ENCODE peak calls at places on chromosomes 16 and 17, in seven cellular contexts. F is GM23338, E is HCT116, G is GM23248, V is PC-3, Y is MM.1S, U is SK-N-SH. S is an unnamed sample. For H3K79me2 and H3K9me2, the result is how much of the 10 kb centered on the place peaks cover.

GRCh38 chr17:50787106-50787505 is 19.8 kb upstream of the ANKRD40CL start:
- DNase-seq in E (no peak), Y (no peak), U (no peak), F (no peak), V (no peak), G (no peak), S (no peak)

GRCh38 chr17:2549392-2550211 is 37.9 kb upstream of the METTL16 start:
- DNase-seq in E (no peak), G (no peak), U (no peak), F (peak), V (no peak), Y (no peak), S (no peak)

GRCh38 chr16:71843517-71844031 is 2.2 kb upstream of the ATXN1L start:
- DNase-seq in U (no peak), V (no peak), E (no peak), Y (peak), G (no peak), F (no peak), S (no peak)

GRCh38 chr16:87703071-87703470 is 62.7 kb downstream of the KLHDC4 start:
- DNase-seq in E (no peak), G (no peak), V (no peak), Y (no peak), U (no peak), F (no peak), S (no peak)

GRCh38 chr17:46772013-46772878 is 46.2 kb downstream of the WNT3 start:
- DNase-seq in V (peak), Y (no peak), F (peak), E (no peak), U (no peak), G (peak), S (no peak)

GRCh38 chr16:70429888-70430666 is 8.8 kb downstream of the ST3GAL2 start:
- DNase-seq in F (no peak), G (no peak), Y (no peak), U (no peak), V (no peak), E (no peak), S (peak)

GRCh38 chr17:883586-883962 is 96.0 kb downstream of the NXN start:
- DNase-seq in V (no peak), E (no peak), Y (no peak), F (no peak), G (no peak), U (no peak), S (no peak)

GRCh38 chr16:55340445-55340844 is 16.4 kb downstream of the IRX6 start:
- DNase-seq in V (no peak), U (no peak), Y (no peak), F (no peak), E (no peak), G (no peak), S (no peak)

GRCh38 chr16:76343761-76344160 is 66.6 kb downstream of the CNTNAP4 start:
- DNase-seq in F (no peak), U (no peak), V (no peak), E (no peak), G (no peak), Y (no peak), S (no peak)

GRCh38 chr16:4328580-4329353 is 12.9 kb downstream of the GLIS2 start:
- DNase-seq in V (no peak), Y (no peak), G (no peak), U (peak), E (no peak), F (no peak), S (no peak)

GRCh38 chr17:19386276-19386863 is 620 bp downstream of the MFAP4 start:
- DNase-seq in U (peak), F (peak), G (peak), E (no peak), V (peak), Y (no peak), S (no peak)

GRCh38 chr16:51427081-51427480 is 276.0 kb upstream of the SALL1 start:
- DNase-seq in Y (no peak), F (no peak), G (no peak), U (no peak), V (no peak), E (no peak), S (no peak)

GRCh38 chr17:83100853-83101391 is 21.5 kb downstream of the METRNL start:
- DNase-seq in E (no peak), V (no peak), Y (peak), F (no peak), G (peak), U (no peak), S (peak)

GRCh38 chr16:24873028-24873427 is 27.3 kb downstream of the SLC5A11 start:
- DNase-seq in U (no peak), E (no peak), Y (no peak), F (no peak), G (no peak), V (no peak), S (no peak)

GRCh38 chr17:58338907-58339774 is 10.5 kb upstream of the TSPOAP1 start:
- DNase-seq in U (peak), F (peak), V (no peak), G (peak), E (no peak), Y (peak), S (peak)

GRCh38 chr16:84360170-84360569 is 8.2 kb upstream of the ATP2C2 start:
- DNase-seq in V (peak), U (no peak), E (no peak), G (no peak), Y (no peak), F (no peak), S (peak)

GRCh38 chr16:229731-230281 is 557 bp upstream of the LUC7L start:
- DNase-seq in E (no peak), G (peak), V (no peak), F (no peak), U (no peak), Y (no peak), S (no peak)

GRCh38 chr16:58198022-58198683 is at the start of gene CSNK2A2:
- DNase-seq in Y (peak), E (peak), G (peak), V (peak), U (peak), F (peak), S (peak)

GRCh38 chr16:31354394-31355291 is at the start of gene ITGAX:
- DNase-seq in G (peak), E (no peak), F (no peak), V (peak), Y (no peak), U (peak), S (no peak)

GRCh38 chr17:44768505-44769142 is 9.8 kb downstream of the ADAM11 start:
- DNase-seq in Y (no peak), F (no peak), E (no peak), G (no peak), U (no peak), V (no peak), S (no peak)

GRCh38 chr17:45955326-45955725 is 43.7 kb upstream of the STH start:
- DNase-seq in V (no peak), G (no peak), Y (no peak), F (no peak), U (no peak), E (no peak), S (no peak)

GRCh38 chr16:53888222-53888621 is 184.3 kb downstream of the FTO start:
- DNase-seq in E (no peak), G (no peak), V (no peak), Y (no peak), U (no peak), F (no peak), S (no peak)

GRCh38 chr17:9522074-9522473 is 53.5 kb downstream of the STX8 start:
- DNase-seq in F (peak), Y (peak), G (peak), V (peak), E (no peak), U (peak), S (peak)

GRCh38 chr16:28603381-28604185 is 6.3 kb downstream of the SULT1A1 start:
- DNase-seq in E (no peak), U (no peak), G (no peak), V (no peak), F (no peak), Y (no peak), S (no peak)

GRCh38 chr16:28609631-28610594 is at the start of gene SULT1A1:
- DNase-seq in Y (no peak), E (no peak), F (peak), G (no peak), U (peak), V (no peak), S (no peak)

GRCh38 chr16:28604186-28604565 is 5.7 kb downstream of the SULT1A1 start:
- DNase-seq in G (no peak), V (no peak), U (no peak), Y (no peak), F (no peak), E (no peak), S (no peak)

GRCh38 chr16:28607116-28607623 is 2.7 kb downstream of the SULT1A1 start:
- DNase-seq in F (no peak), V (no peak), E (no peak), Y (no peak), G (no peak), U (no peak), S (no peak)

DNA sequence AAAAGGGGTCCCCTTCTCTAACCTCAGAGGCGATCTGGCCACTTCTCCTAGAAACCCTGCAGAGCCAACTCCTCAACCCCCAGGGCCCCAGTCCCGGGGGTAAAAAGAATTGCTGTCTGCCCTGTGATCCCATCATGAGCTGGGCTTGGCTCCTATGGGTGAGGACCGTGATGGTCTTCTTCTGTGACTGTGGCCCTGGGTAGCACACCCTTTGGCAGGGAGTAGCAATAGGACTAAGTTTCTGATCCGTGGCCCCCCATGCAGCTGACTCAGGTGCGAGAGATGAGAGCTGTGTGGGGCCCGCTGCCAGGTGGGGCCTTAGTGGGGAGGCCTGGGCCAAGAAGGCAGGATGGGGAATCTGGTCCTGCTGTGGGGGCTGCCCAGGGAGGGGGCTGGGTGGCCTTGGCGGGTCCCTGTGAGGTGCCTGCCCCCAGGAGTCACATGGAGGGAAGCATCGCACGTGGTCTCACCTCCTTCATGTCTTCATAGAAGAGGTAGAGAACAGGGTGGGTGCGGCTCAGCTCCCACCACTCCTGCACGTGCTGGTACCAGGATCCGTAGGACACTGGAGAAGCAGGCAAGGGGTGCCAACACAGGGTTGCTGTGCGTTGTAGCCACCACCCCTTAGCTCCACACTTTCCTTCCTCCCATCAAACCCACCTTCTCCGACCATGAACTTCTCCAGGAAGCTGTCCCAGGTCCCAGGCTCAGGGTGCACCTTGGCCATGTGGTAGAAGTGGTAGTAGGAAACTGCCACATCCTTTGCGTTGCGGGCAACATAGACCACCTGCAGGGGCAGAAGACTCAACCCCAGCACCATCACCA is 3.3 kb downstream of the SULT1A1 start:
- DNase-seq in V (no peak), U (no peak), Y (no peak), E (no peak), F (no peak), G (no peak), S (no peak)
- TF ChIP-seq EZH2phosphoT487 in V (no peak), U (no peak), Y (no peak), E (no peak), F (no peak), G (no peak), S (no peak)

DNA sequence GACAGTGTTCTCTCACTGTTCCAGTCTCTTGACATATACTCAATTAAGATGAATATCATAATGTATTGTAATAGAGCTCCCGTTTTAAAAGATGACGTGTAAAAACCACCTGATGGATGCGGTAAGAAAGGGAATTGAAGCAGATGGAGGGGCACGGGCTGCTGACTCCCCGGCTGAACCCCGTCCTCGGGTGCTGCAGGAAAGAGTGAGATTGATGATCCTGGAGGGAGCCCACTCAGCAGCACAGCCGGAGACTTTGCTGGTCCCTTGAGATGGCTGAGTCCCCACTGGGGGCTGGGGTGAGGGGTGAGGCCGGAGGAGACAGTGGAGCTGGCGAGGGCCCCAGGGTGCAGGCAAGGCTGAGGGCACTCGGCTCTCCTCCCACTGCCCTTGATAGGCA is 217.4 kb downstream of the RPTOR start:
- DNase-seq in V (no peak), Y (no peak), G (no peak), E (no peak), U (no peak), F (no peak), S (no peak)
- H3K79me2 ChIP-seq in V (under half), Y (under half), G (under half), E (under half), U (under half), F (under half), S (under half)

GRCh38 chr17:33696102-33696501 is 403.0 kb upstream of the ASIC2 start:
- DNase-seq in F (no peak), Y (no peak), G (no peak), U (peak), E (no peak), V (no peak), S (no peak)
- H3K9me2 ChIP-seq in F (under half), Y (under half), G (under half), U (under half), E (under half), V (under half), S (under half)

GRCh38 chr17:37752482-37752881 is 7.6 kb upstream of the HNF1B start:
- DNase-seq in E (no peak), G (peak), V (peak), Y (no peak), F (no peak), U (no peak), S (no peak)
- TF ChIP-seq EZH2phosphoT487 in E (no peak), G (no peak), V (no peak), Y (no peak), F (no peak), U (no peak), S (no peak)

GRCh38 chr16:46970089-46970488 is 3.4 kb downstream of the DNAJA2 start:
- DNase-seq in Y (no peak), E (no peak), F (no peak), G (no peak), V (no peak), U (no peak), S (no peak)
- H3K79me2 ChIP-seq in Y (half or more), E (half or more), F (half or more), G (half or more), V (half or more), U (half or more), S (half or more)